ENCODE peak calls at places on chromosomes 4 and X, in four cellular contexts. L, Q, I and F are unnamed samples.

GRCh38 chr4:173752610-173753009 is 222.6 kb upstream of the HAND2 start:
- DNase-seq in L (peak; percentile 38), Q (peak; percentile 50), I (no peak), F (peak; percentile 45)

GRCh38 chrX:2898861-2899512 is 30.2 kb downstream of the ARSD start:
- DNase-seq in L (no peak), Q (no peak), I (no peak), F (no peak)

GRCh38 chr4:138034871-138035270 is 207.3 kb downstream of the SLC7A11 start:
- DNase-seq in L (peak; percentile 61), Q (no peak), I (no peak), F (no peak)

GRCh38 chr4:188976644-188977115 is 837.4 kb downstream of the TRIML1 start:
- DNase-seq in L (no peak), Q (no peak), I (no peak), F (no peak)

GRCh38 chr4:73139991-73140390 is 70.5 kb upstream of the COX18 start:
- DNase-seq in L (peak; percentile 13), Q (no peak), I (no peak), F (no peak)

GRCh38 chr4:38308728-38309315 is 348.6 kb downstream of the PTTG2 start:
- DNase-seq in L (peak; percentile 32), Q (no peak), I (no peak), F (no peak)

GRCh38 chrX:10450229-10450958 is 170.0 kb downstream of the MID1 start:
- DNase-seq in L (peak; percentile 81), Q (no peak), I (no peak), F (no peak)

GRCh38 chr4:2574863-2575262 is 38.4 kb downstream of the FAM193A start:
- DNase-seq in L (no peak), Q (no peak), I (no peak), F (no peak)

GRCh38 chr4:109916003-109916399 is 3.3 kb downstream of the EGF start:
- DNase-seq in L (no peak), Q (no peak), I (no peak), F (no peak)

GRCh38 chrX:71604141-71604540 is 14.2 kb downstream of the CXCR3 start:
- DNase-seq in L (peak; percentile 3), Q (no peak), I (no peak), F (no peak)

GRCh38 chrX:68665502-68665901 is 18.0 kb downstream of the STARD8 start:
- DNase-seq in L (no peak), Q (no peak), I (no peak), F (no peak)
- TF ChIP-seq CTCF in L (peak; percentile 43), Q (no peak), I (no peak), F (no peak)

DNA sequence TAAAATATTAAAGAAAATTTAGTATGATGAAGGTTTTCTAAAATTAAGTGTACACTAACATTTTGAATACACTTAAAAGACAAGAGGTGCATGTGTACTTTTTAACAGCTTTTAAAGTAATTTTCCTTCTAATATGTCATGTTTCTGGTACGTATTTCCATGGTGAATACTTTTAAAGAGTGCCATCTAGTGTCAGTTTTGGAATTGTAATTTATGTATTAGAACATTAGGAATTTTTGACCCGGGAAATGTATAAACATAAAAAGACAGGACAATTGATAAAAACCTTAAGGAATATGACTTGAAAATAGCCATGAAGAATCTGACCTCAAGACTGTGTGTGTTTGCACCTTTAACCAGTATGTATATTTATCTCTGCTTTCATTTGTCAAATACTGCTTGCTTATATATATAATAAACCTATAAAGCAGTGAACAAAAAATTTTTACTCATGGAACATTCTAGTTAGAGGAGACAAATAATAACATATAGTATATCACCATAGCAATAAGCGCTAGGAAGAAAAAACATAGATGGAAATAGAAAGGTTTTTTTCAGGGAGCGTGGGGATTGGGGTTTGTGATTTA is 7.2 kb downstream of the GSTCD start:
- DNase-seq in L (peak; percentile 55), Q (no peak), I (no peak), F (no peak)
- TF ChIP-seq CTCF in L (peak; percentile 51), Q (peak; percentile 74), I (peak; percentile 65), F (peak; percentile 58)

DNA sequence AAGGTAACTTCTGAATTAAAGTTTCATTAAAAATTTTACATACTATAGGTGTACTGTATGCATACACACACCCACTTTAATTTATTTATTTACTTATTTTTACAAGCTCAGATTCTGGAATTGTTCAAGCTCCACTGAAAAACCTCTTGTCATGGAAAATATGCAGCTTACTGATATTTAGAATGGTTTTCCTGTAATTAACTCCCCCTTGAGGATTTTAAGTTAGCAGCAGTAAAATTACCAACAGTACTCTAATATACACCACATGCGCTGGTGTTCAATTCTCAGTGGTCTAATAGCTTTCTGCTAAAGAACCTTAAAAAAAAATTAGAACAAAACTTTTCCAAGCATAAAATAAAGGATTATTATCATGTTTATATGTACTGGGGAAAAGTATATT is 12.0 kb downstream of the MAB21L2 start:
- DNase-seq in L (peak; percentile 44), Q (no peak), I (no peak), F (no peak)
- TF ChIP-seq CTCF in L (peak; percentile 41), Q (no peak), I (peak; percentile 50), F (no peak)

GRCh38 chr4:80340036-80340435 is 4.5 kb downstream of the CFAP299 start:
- DNase-seq in L (peak; percentile 65), Q (no peak), I (no peak), F (no peak)

GRCh38 chr4:80334568-80334967 is 962 bp upstream of the CFAP299 start:
- DNase-seq in L (no peak), Q (no peak), I (no peak), F (no peak)

GRCh38 chr4:80335554-80336358 is at the start of gene CFAP299:
- DNase-seq in L (peak; percentile 91), Q (peak; percentile 74), I (peak; percentile 89), F (peak; percentile 80)

GRCh38 chr4:80335226-80335553 is 340 bp upstream of the CFAP299 start:
- DNase-seq in L (no peak), Q (no peak), I (no peak), F (no peak)

DNA sequence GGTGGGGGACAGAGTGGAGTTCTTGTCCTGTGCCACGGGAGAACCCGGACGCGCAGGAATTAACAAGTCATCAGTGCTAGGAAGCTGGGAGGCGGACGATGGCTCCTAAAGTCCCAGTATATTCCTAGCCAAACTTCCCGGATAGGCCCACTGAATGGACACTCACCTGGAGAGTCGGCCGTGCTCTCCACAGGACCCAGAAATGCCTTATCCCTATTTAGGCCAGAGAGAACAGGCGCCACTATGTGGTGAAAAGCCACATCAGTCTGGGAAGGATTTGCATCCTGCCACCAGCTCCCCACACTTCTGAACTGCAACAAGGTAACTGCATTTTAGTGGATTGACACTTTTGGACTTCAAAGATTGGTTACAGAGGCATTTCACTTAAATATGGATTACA is 1.1 kb downstream of the CFAP299 start:
- DNase-seq in L (peak; percentile 35), Q (no peak), I (no peak), F (no peak)
- TF ChIP-seq CTCF in L (peak; percentile 43), Q (peak; percentile 41), I (peak; percentile 50), F (no peak)

GRCh38 chr4:54433686-54434085 is 204.6 kb downstream of the PDGFRA start:
- DNase-seq in L (peak; percentile 58), Q (peak; percentile 3), I (no peak), F (peak; percentile 1)
- TF ChIP-seq CTCF in L (peak; percentile 56), Q (peak; percentile 59), I (peak; percentile 47), F (no peak)

DNA sequence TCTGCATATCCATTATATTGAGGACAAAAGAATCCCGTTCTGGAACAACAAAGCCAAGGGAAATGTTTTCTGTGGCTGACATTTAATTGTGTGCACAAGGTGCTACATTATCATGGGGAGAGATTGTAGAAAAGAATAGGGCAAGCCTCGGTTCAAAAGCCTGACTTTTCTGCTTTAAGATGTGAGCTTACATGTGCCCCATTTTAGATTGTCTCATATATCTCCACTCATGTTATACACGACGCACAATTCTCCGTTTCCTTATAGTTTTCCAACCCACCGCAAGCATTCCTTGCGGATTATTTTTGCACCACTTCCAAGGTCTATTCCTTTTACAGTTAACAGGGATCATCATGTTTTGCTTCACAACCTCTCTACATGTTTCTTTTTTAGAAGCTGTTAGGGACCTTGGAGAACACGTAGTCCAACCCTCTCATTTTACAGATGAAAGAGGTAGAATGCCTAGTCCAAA is 99.6 kb upstream of the MAML3 start:
- DNase-seq in L (no peak), Q (no peak), I (no peak), F (no peak)
- TF ChIP-seq CTCF in L (no peak), Q (peak; percentile 19), I (no peak), F (peak; percentile 59)

GRCh38 chrX:52217494-52218160 is 32.9 kb downstream of the MAGED4 start:
- DNase-seq in L (no peak), Q (no peak), I (no peak), F (no peak)
- TF ChIP-seq CTCF in L (no peak), Q (peak; percentile 38), I (no peak), F (no peak)